ENCODE peak calls at places on chromosomes 6 and 20, in five cellular contexts. One of them, this sample, is unnamed.

GRCh38 chr6:21595951-21596378 is 2.4 kb downstream of the SOX4 start:
- DNase-seq in GM04504: no peak
- DNase-seq in adipocyte: no peak
- DNase-seq in left lobe of liver: no peak
- DNase-seq in BJ: no peak
- DNase-seq in this sample: no peak

GRCh38 chr6:26272171-26272631 is 92.8 kb upstream of the BTN3A2 start:
- DNase-seq in GM04504: no peak
- DNase-seq in adipocyte: no peak
- DNase-seq in left lobe of liver: peak; percentile 50
- DNase-seq in BJ: no peak
- DNase-seq in this sample: peak; percentile 15

GRCh38 chr6:130069471-130069870 is 51.1 kb downstream of the L3MBTL3 start:
- DNase-seq in GM04504: no peak
- DNase-seq in adipocyte: peak; percentile 30
- DNase-seq in left lobe of liver: no peak
- DNase-seq in BJ: no peak
- DNase-seq in this sample: no peak

GRCh38 chr6:14117158-14118090 is at the start of gene CD83:
- DNase-seq in GM04504: no peak
- DNase-seq in adipocyte: peak; percentile 86
- DNase-seq in left lobe of liver: peak; percentile 82
- DNase-seq in BJ: no peak
- DNase-seq in this sample: peak; percentile 81

GRCh38 chr6:16688984-16689636 is 72.2 kb downstream of the ATXN1 start:
- DNase-seq in GM04504: no peak
- DNase-seq in adipocyte: peak; percentile 88
- DNase-seq in left lobe of liver: no peak
- DNase-seq in BJ: no peak
- DNase-seq in this sample: no peak

GRCh38 chr6:31528821-31529328 is at the start of gene MCCD1:
- DNase-seq in GM04504: no peak
- DNase-seq in adipocyte: no peak
- DNase-seq in left lobe of liver: no peak
- DNase-seq in BJ: no peak
- DNase-seq in this sample: no peak

GRCh38 chr20:29741594-29741893 is 1515.9 kb upstream of the DEFB115 start:
- DNase-seq in GM04504: no peak
- DNase-seq in adipocyte: no peak
- DNase-seq in left lobe of liver: no peak
- DNase-seq in BJ: no peak
- DNase-seq in this sample: no peak

GRCh38 chr6:143689852-143690251 is 12.1 kb downstream of the PHACTR2 start:
- DNase-seq in GM04504: no peak
- DNase-seq in adipocyte: peak; percentile 52
- DNase-seq in left lobe of liver: no peak
- DNase-seq in BJ: no peak
- DNase-seq in this sample: no peak

GRCh38 chr6:100664274-100665040 is 199.7 kb upstream of the SIM1 start:
- DNase-seq in GM04504: no peak
- DNase-seq in adipocyte: peak; percentile 77
- DNase-seq in left lobe of liver: no peak
- DNase-seq in BJ: no peak
- DNase-seq in this sample: no peak

GRCh38 chr6:143962644-143962929 is 45.5 kb downstream of the PLAGL1 start:
- DNase-seq in GM04504: peak; percentile 53
- DNase-seq in adipocyte: peak; percentile 79
- DNase-seq in left lobe of liver: no peak
- DNase-seq in BJ: peak; percentile 26
- DNase-seq in this sample: no peak

GRCh38 chr6:46526607-46527006 is 35.4 kb upstream of the RCAN2 start:
- DNase-seq in GM04504: no peak
- DNase-seq in adipocyte: no peak
- DNase-seq in left lobe of liver: no peak
- DNase-seq in BJ: no peak
- DNase-seq in this sample: no peak

GRCh38 chr6:127204278-127204677 is 62.4 kb upstream of the RNF146 start:
- DNase-seq in GM04504: no peak
- DNase-seq in adipocyte: no peak
- DNase-seq in left lobe of liver: no peak
- DNase-seq in BJ: no peak
- DNase-seq in this sample: no peak

GRCh38 chr6:73134588-73134987 is 90.7 kb downstream of the KHDC1L start:
- DNase-seq in GM04504: peak; percentile 17
- DNase-seq in adipocyte: peak; percentile 20
- DNase-seq in left lobe of liver: no peak
- DNase-seq in BJ: no peak
- DNase-seq in this sample: no peak